ENCODE peak calls at places on chromosomes 1 and 21, in five cellular contexts. P, R, J, O and G are unnamed samples.
A peak's percentile ranks its signal among the peaks of the same experiment; 100 is the strongest.

GRCh38 chr1:189616893-189617292 is 860.8 kb downstream of the BRINP3 start:
- DNase-seq in P (peak; percentile 37), R (no peak), J (no peak), O (peak; percentile 89), G (no peak)

GRCh38 chr1:116874622-116875277 is 35.0 kb upstream of the PTGFRN start:
- DNase-seq in P (no peak), R (no peak), J (no peak), O (no peak), G (no peak)

GRCh38 chr1:218547901-218548730 is 203.0 kb downstream of the TGFB2 start:
- DNase-seq in P (no peak), R (no peak), J (no peak), O (no peak), G (no peak)

GRCh38 chr1:157307491-157307890 is 169.3 kb upstream of the ETV3 start:
- DNase-seq in P (no peak), R (peak; percentile 47), J (no peak), O (no peak), G (peak; percentile 24)

GRCh38 chr1:34315974-34316373 is 139.3 kb downstream of the C1orf94 start:
- DNase-seq in P (no peak), R (no peak), J (no peak), O (no peak), G (no peak)

GRCh38 chr1:165484532-165484931 is 39.6 kb upstream of the RXRG start:
- DNase-seq in P (no peak), R (no peak), J (no peak), O (no peak), G (no peak)

GRCh38 chr1:14369526-14370213 is 228.8 kb upstream of the KAZN start:
- DNase-seq in P (no peak), R (peak; percentile 90), J (no peak), O (no peak), G (no peak)

GRCh38 chr1:232045571-232045970 is 419.0 kb downstream of the DISC1 start:
- DNase-seq in P (no peak), R (no peak), J (no peak), O (peak; percentile 45), G (no peak)

GRCh38 chr1:11059990-11060948 is at the start of gene SRM:
- DNase-seq in P (peak; percentile 87), R (peak; percentile 95), J (peak; percentile 83), O (peak; percentile 94), G (peak; percentile 99)

GRCh38 chr1:221939598-221939997 is 197.7 kb upstream of the DUSP10 start:
- DNase-seq in P (no peak), R (peak; percentile 40), J (no peak), O (no peak), G (no peak)

GRCh38 chr1:7940745-7941436 is at the start of gene TNFRSF9:
- DNase-seq in P (peak; percentile 54), R (no peak), J (no peak), O (peak; percentile 75), G (peak; percentile 77)

GRCh38 chr1:170231669-170232068 is 85.9 kb downstream of the NTMT2 start:
- DNase-seq in P (no peak), R (no peak), J (no peak), O (no peak), G (no peak)

GRCh38 chr1:58432813-58433668 is 113.5 kb downstream of the OMA1 start:
- DNase-seq in P (peak; percentile 60), R (no peak), J (peak; percentile 25), O (peak; percentile 47), G (peak; percentile 32)

GRCh38 chr1:61481313-61481712 is 243.6 kb downstream of the TM2D1 start:
- DNase-seq in P (no peak), R (no peak), J (no peak), O (peak; percentile 80), G (no peak)

GRCh38 chr1:44664730-44665370 is 9.4 kb downstream of the TMEM53 start:
- DNase-seq in P (no peak), R (no peak), J (no peak), O (no peak), G (peak; percentile 59)

GRCh38 chr1:16625497-16626408 is 12.4 kb upstream of the NBPF1 start:
- DNase-seq in P (no peak), R (no peak), J (peak; percentile 26), O (no peak), G (peak; percentile 60)

GRCh38 chr21:41612674-41613250 is 104.8 kb upstream of the TMPRSS2 start:
- DNase-seq in P (peak; percentile 90), R (no peak), J (peak; percentile 54), O (peak; percentile 97), G (peak; percentile 70)

GRCh38 chr1:151611288-151611790 is 511 bp upstream of the SNX27 start:
- DNase-seq in P (peak; percentile 58), R (no peak), J (no peak), O (peak; percentile 83), G (no peak)

GRCh38 chr1:7389201-7389785 is 381.8 kb upstream of the VAMP3 start:
- DNase-seq in P (peak; percentile 38), R (no peak), J (no peak), O (no peak), G (no peak)

GRCh38 chr1:157073944-157074685 is 25.5 kb downstream of the ETV3L start:
- DNase-seq in P (peak; percentile 68), R (peak; percentile 64), J (peak; percentile 62), O (peak; percentile 82), G (peak; percentile 68)

GRCh38 chr1:157994081-157994581 is 686 bp downstream of the KIRREL1 start:
- DNase-seq in P (no peak), R (no peak), J (peak; percentile 60), O (no peak), G (no peak)

GRCh38 chr1:162679298-162679697 is 47.0 kb downstream of the DDR2 start:
- DNase-seq in P (no peak), R (no peak), J (no peak), O (no peak), G (no peak)

GRCh38 chr1:162676087-162676486 is 43.8 kb downstream of the DDR2 start:
- DNase-seq in P (peak; percentile 70), R (no peak), J (peak; percentile 65), O (peak; percentile 32), G (no peak)

GRCh38 chr1:162678439-162678838 is 46.2 kb downstream of the DDR2 start:
- DNase-seq in P (peak; percentile 89), R (no peak), J (peak; percentile 70), O (peak; percentile 26), G (no peak)

GRCh38 chr1:162676767-162677166 is 44.5 kb downstream of the DDR2 start:
- DNase-seq in P (no peak), R (no peak), J (no peak), O (no peak), G (no peak)

DNA sequence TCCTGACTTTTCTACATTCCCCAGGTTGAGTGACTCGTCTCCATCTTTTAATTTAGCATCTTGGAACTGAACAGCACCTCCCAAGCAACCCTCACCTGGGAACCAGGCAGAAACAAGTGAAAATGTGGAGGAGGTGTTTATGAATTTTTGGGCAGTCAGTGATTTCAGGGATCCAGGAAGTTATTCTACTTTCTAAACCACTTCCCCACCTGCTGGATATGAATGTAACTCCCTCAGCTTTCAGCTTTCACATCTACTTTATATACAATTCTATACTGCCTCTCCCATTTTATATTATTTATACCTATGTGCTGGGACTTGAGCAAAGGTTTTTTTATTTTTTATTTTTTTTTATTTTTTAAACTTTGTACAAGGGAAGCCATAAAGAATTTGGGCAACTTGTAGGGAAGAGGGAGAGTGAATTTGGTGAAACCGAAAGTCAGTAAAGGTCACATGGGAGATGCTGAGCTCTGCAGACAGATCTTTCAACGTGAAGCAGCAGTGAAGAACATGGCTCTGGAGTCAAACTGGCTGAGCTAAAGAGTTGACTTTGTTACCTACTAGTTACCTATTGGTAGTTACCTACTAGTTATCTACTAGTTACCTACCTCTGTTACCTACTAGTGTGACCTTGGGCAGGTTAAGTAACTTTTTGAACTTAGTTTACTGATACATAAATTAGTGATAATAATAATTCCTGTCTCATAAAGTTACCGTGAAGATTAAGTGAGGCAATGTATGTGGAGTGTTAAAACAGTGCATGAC is 45.5 kb downstream of the DDR2 start:
- DNase-seq in P (no peak), R (peak; percentile 65), J (no peak), O (no peak), G (no peak)
- TF ChIP-seq CTCF in P (no peak), R (peak; percentile 22), J (no peak), O (no peak), G (no peak)

DNA sequence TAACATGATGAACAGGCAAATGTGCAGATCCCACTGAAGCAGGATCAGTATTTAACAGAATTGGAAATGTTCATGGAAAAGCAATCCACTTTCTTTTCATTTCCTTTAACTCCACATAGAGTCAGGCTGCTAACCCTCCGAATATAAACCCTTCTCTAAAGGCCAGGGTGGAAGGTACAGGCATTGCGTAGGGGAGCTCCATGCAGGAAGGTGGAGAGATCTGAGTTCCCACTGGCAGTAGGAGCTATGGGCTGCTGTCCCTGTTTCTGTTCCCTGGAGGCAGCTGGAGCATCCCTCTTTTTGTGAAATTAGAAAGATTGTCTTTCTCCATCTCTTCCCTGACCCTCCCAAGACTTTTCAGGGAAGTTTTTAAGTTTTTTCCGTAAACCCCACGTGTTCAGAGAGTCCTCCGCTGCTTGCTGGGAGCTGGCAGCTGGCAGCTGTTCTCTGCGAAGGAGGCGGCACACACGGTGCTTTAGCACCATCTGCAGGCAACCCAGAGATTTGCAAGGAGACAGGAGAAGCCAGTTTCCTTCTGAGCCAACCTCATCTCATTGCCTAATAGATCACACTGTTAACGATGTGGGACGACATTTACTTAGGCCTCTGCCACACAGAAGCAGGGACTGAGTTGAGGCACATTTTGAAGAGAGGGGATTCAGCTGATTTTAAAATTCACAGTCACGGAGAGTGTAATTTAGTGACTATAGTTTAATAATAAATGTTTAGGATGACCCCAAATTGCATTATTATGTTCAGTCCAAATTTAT is 55.4 kb upstream of the HOOK1 start:
- DNase-seq in P (peak; percentile 83), R (peak; percentile 83), J (peak; percentile 85), O (peak; percentile 83), G (peak; percentile 78)
- TF ChIP-seq CTCF in P (peak; percentile 98), R (peak; percentile 94), J (peak; percentile 95), O (peak; percentile 99), G (peak; percentile 86)

GRCh38 chr1:47782414-47783165 is 214.6 kb downstream of the TRABD2B start:
- DNase-seq in P (no peak), R (no peak), J (no peak), O (peak; percentile 64), G (no peak)

GRCh38 chr1:47781171-47781959 is 215.8 kb downstream of the TRABD2B start:
- DNase-seq in P (no peak), R (no peak), J (no peak), O (no peak), G (no peak)

GRCh38 chr1:47779613-47780012 is 217.6 kb downstream of the TRABD2B start:
- DNase-seq in P (no peak), R (no peak), J (no peak), O (no peak), G (no peak)

GRCh38 chr1:47778280-47778679 is 218.9 kb downstream of the TRABD2B start:
- DNase-seq in P (no peak), R (no peak), J (no peak), O (no peak), G (no peak)

GRCh38 chr1:47780469-47780995 is 216.7 kb downstream of the TRABD2B start:
- DNase-seq in P (no peak), R (no peak), J (no peak), O (no peak), G (no peak)
- TF ChIP-seq CTCF in P (no peak), R (no peak), J (no peak), O (no peak), G (no peak)

GRCh38 chr1:238690415-238690814 is 696.0 kb upstream of the CHRM3 start:
- DNase-seq in P (peak; percentile 35), R (no peak), J (no peak), O (peak; percentile 39), G (no peak)
- TF ChIP-seq CTCF in P (peak; percentile 30), R (no peak), J (no peak), O (peak; percentile 18), G (no peak)